ENCODE peak calls at places on chromosomes 3 and 15, in eight cellular contexts. D, Y, J, U, E, F, V and W are unnamed samples.

GRCh38 chr3:136644200-136644599 is 108.0 kb downstream of the STAG1 start:
- DNase-seq in D (no peak), Y (no peak), J (no peak), U (no peak), E (no peak), F (no peak), V (no peak), W (no peak)

GRCh38 chr3:69095636-69096035 is 10.9 kb downstream of the ARL6IP5 start:
- DNase-seq in D (no peak), Y (no peak), J (no peak), U (no peak), E (no peak), F (no peak), V (no peak), W (no peak)

GRCh38 chr3:100740207-100740606 is 30.9 kb downstream of the TFG start:
- DNase-seq in D (no peak), Y (no peak), J (no peak), U (no peak), E (no peak), F (no peak), V (no peak), W (no peak)

GRCh38 chr3:168862466-168862865 is 766.7 kb upstream of the GOLIM4 start:
- DNase-seq in D (no peak), Y (no peak), J (no peak), U (peak; percentile 38), E (no peak), F (no peak), V (no peak), W (no peak)

GRCh38 chr3:190528721-190529120 is 14.8 kb downstream of the IL1RAP start:
- DNase-seq in D (no peak), Y (no peak), J (no peak), U (no peak), E (no peak), F (no peak), V (no peak), W (no peak)

GRCh38 chr15:71601038-71601869 is 209.1 kb upstream of the NR2E3 start:
- DNase-seq in D (no peak), Y (no peak), J (no peak), U (no peak), E (no peak), F (no peak), V (no peak), W (no peak)

GRCh38 chr3:65153850-65154512 is 466.2 kb upstream of the ADAMTS9 start:
- DNase-seq in D (no peak), Y (no peak), J (no peak), U (no peak), E (no peak), F (no peak), V (peak; percentile 9), W (no peak)

GRCh38 chr3:132554437-132554836 is 42.6 kb upstream of the ACKR4 start:
- DNase-seq in D (no peak), Y (no peak), J (peak; percentile 66), U (no peak), E (no peak), F (no peak), V (peak; percentile 86), W (no peak)

GRCh38 chr15:65327651-65328393 is 23.3 kb downstream of the RNU5B-1 start:
- DNase-seq in D (no peak), Y (no peak), J (no peak), U (no peak), E (no peak), F (no peak), V (no peak), W (no peak)

GRCh38 chr3:13769422-13769821 is 110.4 kb downstream of the WNT7A start:
- DNase-seq in D (no peak), Y (no peak), J (no peak), U (no peak), E (peak; percentile 60), F (no peak), V (no peak), W (no peak)

GRCh38 chr15:84633311-84634227 is 20.5 kb downstream of the WDR73 start:
- DNase-seq in D (peak; percentile 82), Y (peak; percentile 33), J (peak; percentile 78), U (peak; percentile 75), E (peak; percentile 94), F (peak; percentile 84), V (peak; percentile 76), W (peak; percentile 73)

GRCh38 chr3:125381743-125382142 is 6.6 kb upstream of the ZNF148 start:
- DNase-seq in D (peak; percentile 27), Y (no peak), J (no peak), U (no peak), E (no peak), F (no peak), V (peak; percentile 41), W (no peak)

GRCh38 chr3:26963356-26963742 is 340.8 kb downstream of the LRRC3B start:
- DNase-seq in D (no peak), Y (no peak), J (no peak), U (no peak), E (no peak), F (no peak), V (no peak), W (no peak)

GRCh38 chr15:96625251-96625650 is 294.8 kb downstream of the NR2F2 start:
- DNase-seq in D (no peak), Y (no peak), J (no peak), U (no peak), E (no peak), F (no peak), V (no peak), W (no peak)

GRCh38 chr3:52281980-52282801 is 3.7 kb upstream of the WDR82 start:
- DNase-seq in D (no peak), Y (no peak), J (peak; percentile 24), U (no peak), E (peak; percentile 65), F (no peak), V (no peak), W (no peak)

GRCh38 chr15:26235864-26236263 is 372.7 kb upstream of the ATP10A start:
- DNase-seq in D (no peak), Y (no peak), J (no peak), U (no peak), E (peak; percentile 46), F (no peak), V (no peak), W (peak; percentile 36)

GRCh38 chr15:84604804-84605203 is 4.0 kb downstream of the ZSCAN2 start:
- DNase-seq in D (peak; percentile 56), Y (no peak), J (no peak), U (no peak), E (no peak), F (no peak), V (no peak), W (no peak)

GRCh38 chr15:33985287-33985686 is 17.0 kb downstream of the CHRM5 start:
- DNase-seq in D (no peak), Y (peak; percentile 74), J (no peak), U (no peak), E (no peak), F (no peak), V (peak; percentile 97), W (no peak)

GRCh38 chr3:50617911-50618481 is 1.0 kb downstream of the MAPKAPK3 start:
- DNase-seq in D (no peak), Y (no peak), J (peak; percentile 48), U (no peak), E (no peak), F (peak; percentile 83), V (no peak), W (no peak)

GRCh38 chr3:102360211-102360610 is 74.6 kb upstream of the ZPLD1 start:
- DNase-seq in D (no peak), Y (no peak), J (no peak), U (no peak), E (no peak), F (no peak), V (no peak), W (no peak)

GRCh38 chr15:28961391-28961790 is 75.6 kb downstream of the APBA2 start:
- DNase-seq in D (no peak), Y (no peak), J (peak; percentile 6), U (no peak), E (peak; percentile 73), F (no peak), V (no peak), W (peak; percentile 46)
- TF ChIP-seq CTCF in D (no peak), Y (no peak), J (no peak), U (no peak), E (no peak), F (no peak), V (no peak), W (no peak)

GRCh38 chr3:25834346-25834745 is 44.5 kb downstream of the OXSM start:
- DNase-seq in D (no peak), Y (no peak), J (no peak), U (no peak), E (no peak), F (no peak), V (no peak), W (no peak)
- H3K4me3 ChIP-seq in D (no peak overlapping the region), Y (no peak overlapping the region), J (no peak overlapping the region), U (no peak overlapping the region), E (no peak overlapping the region), F (no peak overlapping the region), V (no peak overlapping the region), W (no peak overlapping the region)

DNA sequence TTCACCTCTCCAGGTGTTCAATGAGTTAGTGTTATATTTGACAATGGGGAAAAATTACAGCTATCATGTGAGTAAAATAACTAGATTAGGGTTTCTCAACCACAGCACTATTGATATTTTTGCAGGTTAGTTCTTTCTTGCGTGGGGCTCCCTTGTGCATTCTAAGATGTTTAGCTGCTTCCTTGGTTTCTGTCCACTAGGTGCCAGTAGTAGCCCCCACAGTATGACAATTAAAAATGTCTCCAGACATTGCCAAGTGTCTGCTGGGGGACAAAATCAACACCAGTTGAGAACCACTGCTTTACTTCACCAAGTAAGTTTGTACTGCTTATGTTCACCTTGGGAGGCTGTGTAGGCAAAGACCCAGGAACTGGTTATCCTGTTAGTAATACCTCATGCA is 618.7 kb downstream of the EDEM1 start:
- DNase-seq in D (no peak), Y (no peak), J (no peak), U (no peak), E (no peak), F (no peak), V (no peak), W (no peak)
- TF ChIP-seq CTCF in D (peak; percentile 55), Y (no peak), J (no peak), U (no peak), E (no peak), F (no peak), V (no peak), W (no peak)

DNA sequence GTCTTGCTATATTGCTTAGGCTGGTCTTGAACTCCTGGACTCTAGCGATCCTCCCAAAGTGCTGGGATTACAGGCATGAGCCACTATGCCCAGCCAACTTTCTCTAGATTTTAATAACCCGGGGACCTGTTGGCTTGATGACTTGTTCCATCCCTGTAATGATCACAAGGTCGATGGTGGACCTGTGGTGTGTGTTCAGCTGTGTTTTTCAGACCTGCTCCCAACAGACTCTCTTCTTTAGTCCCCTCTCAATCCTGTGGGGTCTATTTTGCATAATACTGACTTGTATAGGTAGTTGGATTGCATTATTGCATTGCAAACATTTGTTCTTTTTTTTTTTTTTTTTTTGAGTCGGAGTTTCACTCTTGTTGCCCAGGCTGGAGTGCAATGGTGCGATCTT is 1.9 kb downstream of the MAP2K1 start:
- DNase-seq in D (no peak), Y (no peak), J (no peak), U (no peak), E (no peak), F (no peak), V (no peak), W (no peak)
- H3K4me3 ChIP-seq in D (peak overlapping the region; percentile 89), Y (no peak overlapping the region), J (no peak overlapping the region), U (no peak overlapping the region), E (no peak overlapping the region), F (no peak overlapping the region), V (no peak overlapping the region), W (peak overlapping the region; percentile 85)

GRCh38 chr3:188979669-188980311 is 192.0 kb upstream of the TPRG1 start:
- DNase-seq in D (no peak), Y (no peak), J (no peak), U (no peak), E (no peak), F (no peak), V (no peak), W (no peak)
- TF ChIP-seq CTCF in D (no peak), Y (no peak), J (no peak), U (no peak), E (no peak), F (no peak), V (no peak), W (no peak)